ENCODE peak calls at places on chromosomes 2 and 18, in six cellular contexts. H is Karpas-422, K is suprapubic skin, T is neural progenitor cell, O is Peyer's patch, N is tibial artery. Z is an unnamed sample.

GRCh38 chr2:70553334-70553583 is 367 bp downstream of the TGFA start:
- DNase-seq in K (no peak), O (peak; percentile 73), N (no peak), H (no peak), T (no peak), Z (no peak)

GRCh38 chr2:84177733-84178132 is 281.3 kb downstream of the SUCLG1 start:
- DNase-seq in N (no peak), O (no peak), T (peak; percentile 2), H (no peak), K (no peak), Z (no peak)

GRCh38 chr2:240437181-240437860 is 1.9 kb downstream of the GPC1 start:
- DNase-seq in T (no peak), N (peak; percentile 68), K (no peak), H (no peak), O (no peak), Z (peak; percentile 61)

GRCh38 chr18:60485207-60485606 is 112.6 kb upstream of the MC4R start:
- DNase-seq in T (no peak), K (no peak), O (no peak), H (no peak), N (no peak), Z (no peak)

GRCh38 chr2:190947139-190947538 is 66.5 kb downstream of the GLS start:
- DNase-seq in N (no peak), K (no peak), O (no peak), H (no peak), T (no peak), Z (no peak)

GRCh38 chr2:9556121-9556869 is 665 bp upstream of the ADAM17 start:
- DNase-seq in O (no peak), N (no peak), H (peak; percentile 78), T (no peak), K (no peak), Z (peak; percentile 60)

GRCh38 chr2:27737676-27738348 is 33.7 kb upstream of the MRPL33 start:
- DNase-seq in K (no peak), H (no peak), O (peak; percentile 65), T (no peak), N (no peak), Z (no peak)

GRCh38 chr2:219120082-219120481 is 40.5 kb downstream of the NHEJ1 start:
- DNase-seq in N (no peak), H (no peak), O (no peak), K (no peak), T (no peak), Z (no peak)

GRCh38 chr18:79682896-79683625 is 3.5 kb downstream of the CTDP1 start:
- DNase-seq in N (peak; percentile 45), H (no peak), T (no peak), O (peak; percentile 11), K (no peak), Z (no peak)
- H3K9me3 ChIP-seq in N (no peaks in the 10 kb centered on the region), H (no peaks in the 10 kb centered on the region), T (no peaks in the 10 kb centered on the region), O (no peaks in the 10 kb centered on the region), K (no peaks in the 10 kb centered on the region), Z (no peaks in the 10 kb centered on the region)

GRCh38 chr2:22253171-22253570 is 1129.4 kb downstream of the TDRD15 start:
- DNase-seq in T (peak; percentile 25), H (no peak), K (no peak), N (no peak), O (no peak), Z (no peak)
- H3K9me3 ChIP-seq in T (no peaks in the 10 kb centered on the region), H (no peaks in the 10 kb centered on the region), K (no peaks in the 10 kb centered on the region), N (no peaks in the 10 kb centered on the region), O (no peaks in the 10 kb centered on the region), Z (no peaks in the 10 kb centered on the region)

GRCh38 chr2:13230221-13230620 is 513.5 kb downstream of the TRIB2 start:
- DNase-seq in N (no peak), T (no peak), H (no peak), K (no peak), O (no peak), Z (no peak)
- H3K9me3 ChIP-seq in N (no peaks in the 10 kb centered on the region), T (peaks cover 14% of the 10 kb centered on the region), H (no peaks in the 10 kb centered on the region), K (no peaks in the 10 kb centered on the region), O (no peaks in the 10 kb centered on the region), Z (no peaks in the 10 kb centered on the region)

DNA sequence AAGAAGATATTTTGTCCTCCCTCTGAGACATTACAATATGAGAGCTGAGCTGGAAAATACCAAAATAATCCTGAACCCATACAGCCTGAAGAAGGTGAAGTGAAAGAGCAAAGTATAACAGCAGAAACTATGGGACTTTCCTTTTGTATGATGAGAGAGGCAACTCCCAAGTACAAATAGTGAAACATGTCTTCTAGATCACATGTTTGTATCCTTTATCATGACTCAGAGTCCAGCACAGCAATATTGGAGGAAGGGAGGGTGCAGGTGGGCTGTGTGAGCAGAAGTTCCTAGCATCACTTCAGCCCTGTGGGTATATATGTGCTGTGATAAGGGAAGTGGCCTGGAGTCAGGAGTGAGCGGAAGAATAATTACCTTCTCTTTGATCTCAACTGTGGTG is 265.6 kb upstream of the NRXN1 start:
- DNase-seq in K (no peak), N (no peak), T (no peak), O (no peak), H (no peak), Z (no peak)
- H3K9me3 ChIP-seq in K (no peaks in the 10 kb centered on the region), N (no peaks in the 10 kb centered on the region), T (no peaks in the 10 kb centered on the region), O (no peaks in the 10 kb centered on the region), H (peaks cover 2% of the 10 kb centered on the region), Z (no peaks in the 10 kb centered on the region)

DNA sequence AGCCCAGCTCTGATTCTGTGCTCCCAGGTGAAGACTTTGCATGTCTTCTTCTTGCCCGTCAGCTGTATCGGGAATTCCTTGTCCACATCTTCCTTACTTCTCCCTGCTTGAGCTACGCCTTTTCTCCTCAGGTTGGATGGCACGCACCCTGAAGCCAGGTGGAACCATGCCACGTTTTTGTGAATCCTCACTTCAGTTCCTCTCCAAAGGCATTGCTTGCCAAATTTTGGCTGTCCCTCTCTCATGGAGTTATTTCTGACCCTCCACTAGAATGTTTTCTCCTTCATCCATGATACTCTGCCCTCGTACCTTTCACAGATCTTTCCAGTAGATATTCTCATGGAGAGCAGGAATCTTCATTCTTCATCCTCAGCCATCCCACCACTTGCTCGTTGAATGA is 20.2 kb downstream of the ZCCHC2 start:
- DNase-seq in K (no peak), O (no peak), H (no peak), T (no peak), N (no peak), Z (no peak)
- H3K9me3 ChIP-seq in K (no peaks in the 10 kb centered on the region), O (no peaks in the 10 kb centered on the region), H (no peaks in the 10 kb centered on the region), T (no peaks in the 10 kb centered on the region), N (no peaks in the 10 kb centered on the region), Z (no peaks in the 10 kb centered on the region)

DNA sequence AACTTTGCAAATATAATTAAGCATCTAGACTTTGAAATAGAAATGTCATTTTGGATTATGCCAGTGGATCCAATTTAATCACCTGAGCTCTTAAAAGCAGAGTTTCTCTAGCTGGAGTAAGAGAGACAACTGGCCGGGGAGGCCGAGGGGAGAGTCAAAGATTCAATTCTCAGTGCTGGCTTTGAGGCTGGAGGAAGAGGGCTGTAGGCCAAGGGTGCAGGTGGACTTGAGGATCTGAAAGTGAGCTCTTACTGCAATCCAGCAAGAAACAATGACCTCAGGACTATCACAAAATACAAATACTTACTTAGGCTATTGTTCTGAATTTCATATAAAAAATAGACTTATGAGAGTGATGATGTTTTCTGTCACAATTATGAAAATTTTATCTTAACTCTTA is 814.5 kb downstream of the CBLN2 start:
- DNase-seq in N (no peak), T (no peak), K (no peak), H (no peak), O (no peak), Z (no peak)
- H3K9me3 ChIP-seq in N (no peaks in the 10 kb centered on the region), T (no peaks in the 10 kb centered on the region), K (no peaks in the 10 kb centered on the region), H (peaks cover 49% of the 10 kb centered on the region), O (no peaks in the 10 kb centered on the region), Z (no peaks in the 10 kb centered on the region)

GRCh38 chr2:119795309-119796303 is 35.9 kb downstream of the PTPN4 start:
- DNase-seq in T (no peak), N (peak; percentile 64), O (no peak), K (no peak), H (no peak), Z (no peak)

GRCh38 chr2:119803101-119803500 is 43.4 kb downstream of the PTPN4 start:
- DNase-seq in K (no peak), T (no peak), N (no peak), O (no peak), H (no peak), Z (no peak)

GRCh38 chr2:119801040-119801439 is 41.3 kb downstream of the PTPN4 start:
- DNase-seq in O (no peak), N (no peak), T (no peak), H (no peak), K (no peak), Z (no peak)

DNA sequence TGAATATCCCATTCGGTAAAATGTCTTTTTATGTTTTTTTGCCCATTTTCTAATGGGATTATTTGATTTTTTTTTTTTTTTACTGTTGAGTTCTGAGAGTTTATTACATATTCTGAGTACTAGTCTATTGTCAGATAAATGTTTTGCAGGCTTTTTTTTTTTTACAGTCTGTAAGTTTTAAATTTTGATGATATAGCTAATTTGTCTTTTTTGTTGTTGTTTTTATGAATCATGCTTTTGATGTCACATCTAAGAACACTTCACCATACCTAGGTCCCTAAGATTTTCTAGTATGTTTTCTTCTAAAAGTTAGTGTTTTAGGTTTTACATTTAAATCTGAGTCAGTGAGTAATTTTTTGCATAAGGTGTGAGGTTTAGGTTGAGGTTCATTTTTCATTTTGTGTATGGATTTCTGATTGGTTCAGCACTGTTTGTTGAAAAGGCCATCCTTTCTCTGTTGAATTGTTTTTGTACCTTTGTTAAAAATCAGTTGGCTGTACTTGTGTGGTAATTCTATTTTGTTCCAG is 40.7 kb downstream of the PTPN4 start:
- DNase-seq in N (no peak), T (no peak), O (no peak), K (no peak), H (no peak), Z (no peak)
- H3K9me3 ChIP-seq in N (no peaks in the 10 kb centered on the region), T (peaks cover 10% of the 10 kb centered on the region), O (no peaks in the 10 kb centered on the region), K (no peaks in the 10 kb centered on the region), H (no peaks in the 10 kb centered on the region), Z (no peaks in the 10 kb centered on the region)